ENCODE peak calls at places on chromosomes 13 and 19, in four cellular contexts. One of them, this sample, is unnamed.
A peak's percentile ranks its signal among the peaks of the same experiment; 100 is the strongest.

GRCh38 chr13:106599875-106600797 is 32.2 kb upstream of the ARGLU1 start:
- DNase-seq in breast epithelium: no peak
- DNase-seq in spleen: no peak
- DNase-seq in esophagus muscularis mucosa: no peak
- DNase-seq in this sample: no peak

GRCh38 chr13:111513766-111514611 is 193.5 kb downstream of the TEX29 start:
- DNase-seq in esophagus muscularis mucosa: no peak
- DNase-seq in spleen: peak; percentile 64
- DNase-seq in breast epithelium: no peak
- DNase-seq in this sample: no peak

GRCh38 chr13:25179810-25180437 is 7.8 kb upstream of the AMER2 start:
- DNase-seq in esophagus muscularis mucosa: peak; percentile 62
- DNase-seq in breast epithelium: no peak
- DNase-seq in spleen: no peak
- DNase-seq in this sample: no peak

GRCh38 chr19:49629659-49630058 is 10.3 kb downstream of the RRAS start:
- DNase-seq in breast epithelium: no peak
- DNase-seq in esophagus muscularis mucosa: no peak
- DNase-seq in spleen: no peak
- DNase-seq in this sample: no peak

GRCh38 chr13:26163812-26164211 is 58.3 kb downstream of the RNF6 start:
- DNase-seq in breast epithelium: no peak
- DNase-seq in esophagus muscularis mucosa: no peak
- DNase-seq in spleen: no peak
- DNase-seq in this sample: no peak

GRCh38 chr19:29269641-29270040 is 56.7 kb upstream of the UQCRFS1 start:
- DNase-seq in esophagus muscularis mucosa: no peak
- DNase-seq in spleen: peak; percentile 34
- DNase-seq in breast epithelium: no peak
- DNase-seq in this sample: no peak

GRCh38 chr19:9891609-9892373 is 44.5 kb downstream of the OLFM2 start:
- DNase-seq in spleen: no peak
- DNase-seq in esophagus muscularis mucosa: no peak
- DNase-seq in breast epithelium: no peak
- DNase-seq in this sample: no peak

GRCh38 chr19:45542234-45542668 is 35.0 kb downstream of the VASP start:
- DNase-seq in esophagus muscularis mucosa: no peak
- DNase-seq in breast epithelium: no peak
- DNase-seq in spleen: no peak
- DNase-seq in this sample: no peak

GRCh38 chr13:79483302-79483701 is 2.3 kb downstream of the NDFIP2 start:
- DNase-seq in breast epithelium: no peak
- DNase-seq in spleen: no peak
- DNase-seq in esophagus muscularis mucosa: no peak
- DNase-seq in this sample: no peak

GRCh38 chr13:50129923-50130685 is 114.9 kb downstream of the KCNRG start:
- DNase-seq in breast epithelium: no peak
- DNase-seq in spleen: peak; percentile 83
- DNase-seq in esophagus muscularis mucosa: peak; percentile 91
- DNase-seq in this sample: no peak

GRCh38 chr13:82661126-82661525 is 1221.1 kb downstream of the SLITRK1 start:
- DNase-seq in spleen: no peak
- DNase-seq in esophagus muscularis mucosa: no peak
- DNase-seq in breast epithelium: no peak
- DNase-seq in this sample: no peak

GRCh38 chr19:24033962-24034342 is 53.0 kb upstream of the ZNF254 start:
- DNase-seq in esophagus muscularis mucosa: peak; percentile 92
- DNase-seq in spleen: no peak
- DNase-seq in breast epithelium: peak; percentile 35
- DNase-seq in this sample: peak; percentile 60

GRCh38 chr13:37365496-37365895 is 233.1 kb downstream of the POSTN start:
- DNase-seq in breast epithelium: no peak
- DNase-seq in spleen: no peak
- DNase-seq in esophagus muscularis mucosa: no peak
- DNase-seq in this sample: no peak

GRCh38 chr19:14632286-14632685 is 42.4 kb downstream of the ADGRE3 start:
- DNase-seq in breast epithelium: no peak
- DNase-seq in spleen: no peak
- DNase-seq in esophagus muscularis mucosa: no peak
- DNase-seq in this sample: no peak

GRCh38 chr13:102651392-102651791 is 43.5 kb downstream of the METTL21C start:
- DNase-seq in spleen: no peak
- DNase-seq in esophagus muscularis mucosa: no peak
- DNase-seq in breast epithelium: no peak
- DNase-seq in this sample: no peak

GRCh38 chr19:17292301-17293074 is 10.7 kb downstream of the ABHD8 start:
- DNase-seq in spleen: peak; percentile 94
- DNase-seq in breast epithelium: peak; percentile 79
- DNase-seq in esophagus muscularis mucosa: peak; percentile 92
- DNase-seq in this sample: peak; percentile 76

GRCh38 chr19:14081797-14082674 is 3.5 kb downstream of the C19orf67 start:
- DNase-seq in spleen: no peak
- DNase-seq in breast epithelium: peak; percentile 88
- DNase-seq in esophagus muscularis mucosa: no peak
- DNase-seq in this sample: peak; percentile 45

GRCh38 chr19:11125994-11126685 is 29.4 kb downstream of the SPC24 start:
- DNase-seq in spleen: peak; percentile 93
- DNase-seq in esophagus muscularis mucosa: peak; percentile 96
- DNase-seq in breast epithelium: peak; percentile 86
- DNase-seq in this sample: peak; percentile 84

GRCh38 chr19:49506575-49507105 is 5.8 kb upstream of the FCGRT start:
- DNase-seq in spleen: peak; percentile 87
- DNase-seq in esophagus muscularis mucosa: no peak
- DNase-seq in breast epithelium: no peak
- DNase-seq in this sample: peak; percentile 76

GRCh38 chr13:114089751-114090400 is 42.5 kb downstream of the RASA3 start:
- DNase-seq in esophagus muscularis mucosa: no peak
- DNase-seq in spleen: no peak
- DNase-seq in breast epithelium: no peak
- DNase-seq in this sample: no peak

GRCh38 chr13:42055500-42056085 is 7.1 kb downstream of the DGKH start:
- DNase-seq in breast epithelium: no peak
- DNase-seq in esophagus muscularis mucosa: no peak
- DNase-seq in spleen: no peak
- DNase-seq in this sample: no peak

GRCh38 chr13:43988302-43988701 is 108.6 kb downstream of the LACC1 start:
- DNase-seq in spleen: no peak
- DNase-seq in esophagus muscularis mucosa: no peak
- DNase-seq in breast epithelium: no peak
- DNase-seq in this sample: no peak

GRCh38 chr13:113022391-113023216 is 53.6 kb downstream of the MCF2L start:
- DNase-seq in breast epithelium: no peak
- DNase-seq in spleen: no peak
- DNase-seq in esophagus muscularis mucosa: no peak
- DNase-seq in this sample: no peak

GRCh38 chr13:84737671-84738070 is 855.4 kb upstream of the SLITRK1 start:
- DNase-seq in breast epithelium: no peak
- DNase-seq in esophagus muscularis mucosa: no peak
- DNase-seq in spleen: no peak
- DNase-seq in this sample: no peak

GRCh38 chr13:22061806-22062391 is 391.0 kb downstream of the FGF9 start:
- DNase-seq in spleen: no peak
- DNase-seq in esophagus muscularis mucosa: peak; percentile 87
- DNase-seq in breast epithelium: no peak
- DNase-seq in this sample: no peak

GRCh38 chr13:97030705-97031452 is 36.6 kb upstream of the OXGR1 start:
- DNase-seq in esophagus muscularis mucosa: no peak
- DNase-seq in breast epithelium: no peak
- DNase-seq in spleen: no peak
- DNase-seq in this sample: no peak

GRCh38 chr13:95226932-95227718 is 74.1 kb downstream of the ABCC4 start:
- DNase-seq in esophagus muscularis mucosa: no peak
- DNase-seq in breast epithelium: no peak
- DNase-seq in spleen: no peak
- DNase-seq in this sample: no peak

GRCh38 chr19:38351865-38352395 is 16.3 kb downstream of the CATSPERG start:
- DNase-seq in breast epithelium: no peak
- DNase-seq in esophagus muscularis mucosa: no peak
- DNase-seq in spleen: no peak
- DNase-seq in this sample: no peak

GRCh38 chr13:30881191-30881651 is 24.9 kb upstream of the MEDAG start:
- DNase-seq in esophagus muscularis mucosa: no peak
- DNase-seq in breast epithelium: no peak
- DNase-seq in spleen: no peak
- DNase-seq in this sample: no peak

GRCh38 chr13:92838786-92839185 is 387.8 kb upstream of the GPC6 start:
- DNase-seq in spleen: no peak
- DNase-seq in breast epithelium: no peak
- DNase-seq in esophagus muscularis mucosa: no peak
- DNase-seq in this sample: no peak

DNA sequence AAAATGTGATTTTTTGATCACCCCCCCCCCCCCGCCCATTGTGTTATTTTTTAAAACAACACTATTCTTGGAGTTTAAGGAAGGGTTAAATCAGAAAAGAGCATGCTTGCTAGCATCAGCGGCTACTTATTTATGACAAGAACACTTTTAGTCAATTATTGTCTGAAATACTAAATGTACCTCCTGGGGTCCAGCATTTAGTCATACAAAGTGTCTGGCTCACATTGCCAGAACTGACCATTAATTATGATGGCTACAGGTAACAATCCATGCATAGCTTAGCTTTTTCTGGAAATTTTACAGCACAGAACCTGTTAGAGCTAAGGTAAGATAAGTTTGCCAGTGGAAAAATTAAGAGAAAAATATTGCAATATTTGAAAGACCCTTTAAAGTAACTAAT is 90.1 kb downstream of the PCDH9 start:
- DNase-seq in breast epithelium: no peak
- DNase-seq in esophagus muscularis mucosa: no peak
- DNase-seq in spleen: no peak
- DNase-seq in this sample: no peak
- TF ChIP-seq POLR2AphosphoS5 in breast epithelium: no peak
- TF ChIP-seq POLR2AphosphoS5 in esophagus muscularis mucosa: no peak
- TF ChIP-seq POLR2AphosphoS5 in spleen: no peak
- TF ChIP-seq POLR2AphosphoS5 in this sample: no peak

DNA sequence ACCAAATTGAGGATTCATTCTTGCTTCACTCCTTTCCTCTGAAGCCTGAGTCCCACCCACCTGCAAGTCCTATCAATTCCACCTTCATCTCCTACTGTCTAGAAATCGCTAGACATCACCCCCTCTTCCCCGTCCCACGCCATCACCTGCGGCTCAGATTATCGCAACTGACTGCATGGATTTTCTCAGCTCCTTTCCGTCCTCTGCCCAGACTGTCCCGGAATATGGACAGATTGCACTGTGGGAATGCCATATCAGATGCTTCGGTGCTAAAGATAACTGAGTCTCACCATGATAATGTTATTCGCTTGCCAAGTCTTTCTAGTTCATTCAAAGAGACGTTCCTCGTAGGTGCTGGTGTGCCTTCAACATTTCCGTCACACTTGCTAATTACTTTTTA is 66.4 kb upstream of the USP29 start:
- DNase-seq in breast epithelium: no peak
- DNase-seq in esophagus muscularis mucosa: no peak
- DNase-seq in spleen: no peak
- DNase-seq in this sample: no peak
- H3K4me1 ChIP-seq in breast epithelium: no peaks in the 10 kb centered on the region
- H3K4me1 ChIP-seq in esophagus muscularis mucosa: no peaks in the 10 kb centered on the region
- H3K4me1 ChIP-seq in spleen: no peaks in the 10 kb centered on the region
- H3K4me1 ChIP-seq in this sample: no peaks in the 10 kb centered on the region

GRCh38 chr19:18330865-18331264 is 8.0 kb upstream of the LSM4 start:
- DNase-seq in breast epithelium: no peak
- DNase-seq in spleen: no peak
- DNase-seq in esophagus muscularis mucosa: no peak
- DNase-seq in this sample: no peak

GRCh38 chr19:18326772-18327171 is 3.9 kb upstream of the LSM4 start:
- DNase-seq in esophagus muscularis mucosa: no peak
- DNase-seq in breast epithelium: no peak
- DNase-seq in spleen: no peak
- DNase-seq in this sample: no peak

GRCh38 chr19:18332917-18333530 is 7.4 kb upstream of the PGPEP1 start:
- DNase-seq in breast epithelium: no peak
- DNase-seq in esophagus muscularis mucosa: no peak
- DNase-seq in spleen: no peak
- DNase-seq in this sample: no peak

GRCh38 chr19:18329035-18329376 is 6.1 kb upstream of the LSM4 start:
- DNase-seq in breast epithelium: no peak
- DNase-seq in spleen: no peak
- DNase-seq in esophagus muscularis mucosa: no peak
- DNase-seq in this sample: no peak

DNA sequence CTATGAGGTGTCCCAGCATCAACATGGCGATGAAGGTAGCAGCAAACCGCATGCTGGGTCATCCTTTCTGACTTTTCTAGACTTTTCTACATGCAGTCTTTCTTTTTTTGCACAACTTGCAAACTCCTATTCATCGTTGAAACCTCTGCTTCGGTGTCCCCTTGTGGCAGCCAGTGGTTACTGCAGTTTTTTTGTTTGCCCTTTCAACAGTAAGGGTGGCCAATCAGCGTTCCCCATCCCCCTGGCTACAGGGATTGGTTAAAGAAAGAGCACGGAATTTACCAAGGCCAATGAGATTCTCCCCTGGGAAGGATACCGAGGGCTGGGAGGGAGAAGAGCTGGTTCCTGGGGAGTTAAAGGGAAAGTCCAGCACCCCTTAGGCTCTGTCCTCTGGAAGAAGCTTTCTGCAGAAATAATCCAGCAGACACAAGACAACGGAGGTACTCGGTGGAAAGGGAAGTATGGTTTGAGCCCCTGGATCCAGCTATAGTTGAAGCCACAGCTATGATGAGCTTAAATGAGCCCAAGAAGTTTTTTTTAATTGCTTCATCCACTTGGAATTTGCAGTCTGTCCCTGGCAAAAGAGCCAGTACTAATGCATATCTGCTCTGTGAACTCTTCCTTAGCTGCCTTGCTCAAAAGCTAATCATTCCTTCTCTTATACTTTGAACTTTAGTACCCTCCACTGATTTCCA is 5.6 kb upstream of the LSM4 start:
- DNase-seq in spleen: peak; percentile 88
- DNase-seq in breast epithelium: peak; percentile 96
- DNase-seq in esophagus muscularis mucosa: peak; percentile 99
- DNase-seq in this sample: peak; percentile 94
- TF ChIP-seq POLR2AphosphoS5 in spleen: peak; percentile 87
- TF ChIP-seq POLR2AphosphoS5 in breast epithelium: peak; percentile 47
- TF ChIP-seq POLR2AphosphoS5 in esophagus muscularis mucosa: peak; percentile 79
- TF ChIP-seq POLR2AphosphoS5 in this sample: no peak

DNA sequence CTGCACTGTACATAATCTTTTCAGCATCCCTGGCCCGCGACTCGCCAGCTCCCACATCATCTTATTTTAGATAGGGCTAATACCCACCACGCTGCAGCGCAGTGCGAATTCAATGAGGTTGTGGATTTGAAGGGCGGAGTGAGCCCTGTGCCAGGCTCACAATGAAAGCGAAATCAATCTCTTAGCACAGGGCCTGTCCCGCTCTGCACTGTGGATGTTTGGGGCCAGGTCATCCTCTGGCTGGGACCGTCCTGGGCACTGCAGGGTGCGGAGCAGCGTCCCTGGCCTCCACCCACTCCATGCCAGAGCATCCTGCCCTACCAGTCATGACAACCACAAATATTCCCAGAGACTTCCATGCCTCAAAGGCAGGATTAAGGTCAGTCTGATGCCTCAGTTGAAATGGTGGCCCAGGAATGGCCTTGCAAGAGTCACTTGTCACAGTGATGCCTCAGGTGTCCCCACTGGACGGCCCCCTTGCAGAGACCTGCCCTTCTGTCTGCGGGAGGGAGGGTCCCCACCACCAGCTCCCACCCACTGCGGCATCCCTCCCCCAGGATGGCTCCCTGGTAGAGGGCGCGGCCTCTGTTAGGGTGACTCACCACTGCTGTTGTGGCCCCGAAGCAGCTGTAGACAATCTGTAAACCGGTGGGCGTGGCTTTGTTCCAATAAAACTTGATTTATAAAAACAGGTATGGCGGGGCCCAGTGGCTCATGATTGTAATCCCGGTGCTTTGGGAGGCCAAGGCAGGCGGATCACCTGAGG is 5.6 kb downstream of the UHRF1 start:
- DNase-seq in breast epithelium: peak; percentile 59
- DNase-seq in spleen: peak; percentile 88
- DNase-seq in esophagus muscularis mucosa: no peak
- DNase-seq in this sample: peak; percentile 57
- H3K4me1 ChIP-seq in breast epithelium: peaks cover 14% of the 10 kb centered on the region
- H3K4me1 ChIP-seq in spleen: peaks cover 72% of the 10 kb centered on the region
- H3K4me1 ChIP-seq in esophagus muscularis mucosa: peaks cover 22% of the 10 kb centered on the region
- H3K4me1 ChIP-seq in this sample: peaks cover 27% of the 10 kb centered on the region

This sample was measured in stomach.